ENCODE peak calls at places on chromosomes 16 and 17, in four cellular contexts. One of them, this sample, is unnamed.

GRCh38 chr16:53773150-53773846 is 69.3 kb downstream of the FTO start:
- DNase-seq in DND-41: peak
- DNase-seq in frontal cortex: peak
- DNase-seq in Caco-2: peak
- DNase-seq in this sample: peak

GRCh38 chr17:70137451-70138230 is 31.7 kb upstream of the KCNJ2 start:
- DNase-seq in DND-41: no peak
- DNase-seq in frontal cortex: no peak
- DNase-seq in Caco-2: no peak
- DNase-seq in this sample: no peak

GRCh38 chr16:20300312-20301097 is 26.8 kb downstream of the GP2 start:
- DNase-seq in DND-41: peak
- DNase-seq in frontal cortex: no peak
- DNase-seq in Caco-2: peak
- DNase-seq in this sample: peak

GRCh38 chr17:63399856-63400255 is 46.2 kb downstream of the CYB561 start:
- DNase-seq in DND-41: no peak
- DNase-seq in frontal cortex: no peak
- DNase-seq in Caco-2: no peak
- DNase-seq in this sample: no peak

GRCh38 chr17:80720624-80721577 is 176.3 kb downstream of the RPTOR start:
- DNase-seq in DND-41: peak
- DNase-seq in frontal cortex: no peak
- DNase-seq in Caco-2: no peak
- DNase-seq in this sample: no peak

GRCh38 chr17:81000631-81001357 is 9.2 kb downstream of the CHMP6 start:
- DNase-seq in DND-41: no peak
- DNase-seq in frontal cortex: peak
- DNase-seq in Caco-2: no peak
- DNase-seq in this sample: peak

GRCh38 chr17:34366051-34366450 is 3.0 kb upstream of the CCL1 start:
- DNase-seq in DND-41: peak
- DNase-seq in frontal cortex: no peak
- DNase-seq in Caco-2: no peak
- DNase-seq in this sample: no peak

GRCh38 chr17:7587420-7587786 is 2.5 kb downstream of the SOX15 start:
- DNase-seq in DND-41: no peak
- DNase-seq in frontal cortex: no peak
- DNase-seq in Caco-2: no peak
- DNase-seq in this sample: no peak

GRCh38 chr17:50779747-50780363 is 12.5 kb upstream of the ANKRD40CL start:
- DNase-seq in DND-41: peak
- DNase-seq in frontal cortex: no peak
- DNase-seq in Caco-2: no peak
- DNase-seq in this sample: no peak

GRCh38 chr16:77599793-77600415 is 122.4 kb upstream of the NUDT7 start:
- DNase-seq in DND-41: peak
- DNase-seq in frontal cortex: no peak
- DNase-seq in Caco-2: peak
- DNase-seq in this sample: peak

GRCh38 chr16:88775825-88776224 is 9.2 kb downstream of the PIEZO1 start:
- DNase-seq in DND-41: no peak
- DNase-seq in frontal cortex: no peak
- DNase-seq in Caco-2: no peak
- DNase-seq in this sample: no peak

GRCh38 chr16:593807-594206 is 3.9 kb downstream of the RAB40C start:
- DNase-seq in DND-41: no peak
- DNase-seq in frontal cortex: no peak
- DNase-seq in Caco-2: peak
- DNase-seq in this sample: no peak

GRCh38 chr16:15928261-15929104 is 20.9 kb upstream of the ABCC1 start:
- DNase-seq in DND-41: no peak
- DNase-seq in frontal cortex: no peak
- DNase-seq in Caco-2: peak
- DNase-seq in this sample: peak

GRCh38 chr17:35695613-35696012 is 35.8 kb upstream of the RASL10B start:
- DNase-seq in DND-41: no peak
- DNase-seq in frontal cortex: no peak
- DNase-seq in Caco-2: no peak
- DNase-seq in this sample: no peak

GRCh38 chr16:66741131-66741900 is 10.1 kb downstream of the DYNC1LI2 start:
- DNase-seq in DND-41: no peak
- DNase-seq in frontal cortex: peak
- DNase-seq in Caco-2: no peak
- DNase-seq in this sample: peak

GRCh38 chr16:85249418-85249817 is 137.1 kb upstream of the CIBAR2 start:
- DNase-seq in DND-41: no peak
- DNase-seq in frontal cortex: no peak
- DNase-seq in Caco-2: no peak
- DNase-seq in this sample: no peak

GRCh38 chr16:72474511-72475123 is 302.7 kb upstream of the PMFBP1 start:
- DNase-seq in DND-41: no peak
- DNase-seq in frontal cortex: no peak
- DNase-seq in Caco-2: no peak
- DNase-seq in this sample: peak

GRCh38 chr17:17028059-17028877 is 14.0 kb upstream of the MPRIP start:
- DNase-seq in DND-41: no peak
- DNase-seq in frontal cortex: no peak
- DNase-seq in Caco-2: peak
- DNase-seq in this sample: peak

GRCh38 chr16:49483251-49483650 is 109.6 kb downstream of the C16orf78 start:
- DNase-seq in DND-41: no peak
- DNase-seq in frontal cortex: no peak
- DNase-seq in Caco-2: no peak
- DNase-seq in this sample: no peak

GRCh38 chr17:60539807-60540206 is 13.8 kb upstream of the APPBP2 start:
- DNase-seq in DND-41: no peak
- DNase-seq in frontal cortex: no peak
- DNase-seq in Caco-2: no peak
- DNase-seq in this sample: no peak

GRCh38 chr16:70705056-70705455 is 19.2 kb upstream of the MTSS2 start:
- DNase-seq in DND-41: no peak
- DNase-seq in frontal cortex: no peak
- DNase-seq in Caco-2: no peak
- DNase-seq in this sample: no peak

GRCh38 chr16:72355561-72355960 is 183.6 kb upstream of the PMFBP1 start:
- DNase-seq in DND-41: no peak
- DNase-seq in frontal cortex: no peak
- DNase-seq in Caco-2: no peak
- DNase-seq in this sample: no peak

GRCh38 chr17:47629826-47630225 is 19.9 kb upstream of the KPNB1 start:
- DNase-seq in DND-41: no peak
- DNase-seq in frontal cortex: no peak
- DNase-seq in Caco-2: no peak
- DNase-seq in this sample: no peak

GRCh38 chr16:53515811-53516210 is 12.8 kb upstream of the AKTIP start:
- DNase-seq in DND-41: no peak
- DNase-seq in frontal cortex: no peak
- DNase-seq in Caco-2: no peak
- DNase-seq in this sample: no peak

GRCh38 chr16:9364721-9365693 is 273.6 kb downstream of the HAPSTR1 start:
- DNase-seq in DND-41: no peak
- DNase-seq in frontal cortex: peak
- DNase-seq in Caco-2: no peak
- DNase-seq in this sample: peak

GRCh38 chr17:45355087-45355486 is 38.3 kb upstream of the MAP3K14 start:
- DNase-seq in DND-41: no peak
- DNase-seq in frontal cortex: no peak
- DNase-seq in Caco-2: peak
- DNase-seq in this sample: no peak

GRCh38 chr16:5490499-5490898 is 392.9 kb upstream of the EEF2KMT start:
- DNase-seq in DND-41: peak
- DNase-seq in frontal cortex: no peak
- DNase-seq in Caco-2: peak
- DNase-seq in this sample: peak

GRCh38 chr16:68400083-68400923 is 48.0 kb downstream of the SMPD3 start:
- DNase-seq in DND-41: peak
- DNase-seq in frontal cortex: no peak
- DNase-seq in Caco-2: no peak
- DNase-seq in this sample: no peak

GRCh38 chr16:59108374-59108773 is 374.3 kb upstream of the GOT2 start:
- DNase-seq in DND-41: no peak
- DNase-seq in frontal cortex: no peak
- DNase-seq in Caco-2: no peak
- DNase-seq in this sample: no peak

GRCh38 chr16:27947696-27948095 is 115.8 kb downstream of the GSG1L start:
- DNase-seq in DND-41: no peak
- DNase-seq in frontal cortex: no peak
- DNase-seq in Caco-2: no peak
- DNase-seq in this sample: no peak

GRCh38 chr16:88781140-88782077 is 3.6 kb downstream of the PIEZO1 start:
- DNase-seq in DND-41: peak
- DNase-seq in frontal cortex: no peak
- DNase-seq in Caco-2: no peak
- DNase-seq in this sample: no peak